ENCODE peak calls at places on chromosomes 2 and 18, in ten cellular contexts. A, T, O, M, W, S, L, K, N and C are unnamed samples.

GRCh38 chr2:181760521-181760920 is 80.2 kb upstream of the NEUROD1 start:
- DNase-seq in T (no peak), S (no peak), L (no peak), W (no peak), K (no peak), M (no peak), N (no peak), O (no peak), A (no peak), C (no peak)

GRCh38 chr2:182907081-182907830 is 40.8 kb upstream of the FRZB start:
- DNase-seq in M (no peak), K (no peak), O (no peak), L (no peak), N (no peak), T (no peak), A (no peak), S (no peak), W (no peak), C (no peak)

GRCh38 chr2:239657992-239658391 is 257.2 kb upstream of the HDAC4 start:
- DNase-seq in N (no peak), L (no peak), W (no peak), A (no peak), K (no peak), T (no peak), S (no peak), O (no peak), M (no peak), C (no peak)

GRCh38 chr2:42794271-42795046 is 2.1 kb upstream of the HAAO start:
- DNase-seq in S (peak; percentile 81), L (peak; percentile 53), A (peak; percentile 29), T (no peak), M (no peak), O (no peak), K (no peak), N (no peak), W (peak; percentile 17), C (peak; percentile 37)

GRCh38 chr2:54429811-54430600 is 26.1 kb upstream of the SPTBN1 start:
- DNase-seq in K (no peak), S (no peak), W (no peak), A (no peak), L (no peak), O (no peak), M (no peak), T (no peak), N (no peak), C (no peak)

GRCh38 chr2:102999958-103000357 is 238.1 kb downstream of the TMEM182 start:
- DNase-seq in K (no peak), W (no peak), A (no peak), N (no peak), L (no peak), M (no peak), T (no peak), O (no peak), S (no peak), C (no peak)

GRCh38 chr2:101667823-101668222 is 29.7 kb upstream of the MAP4K4 start:
- DNase-seq in N (no peak), L (no peak), T (no peak), W (no peak), K (no peak), M (no peak), O (no peak), A (no peak), S (no peak), C (no peak)

GRCh38 chr2:221429741-221430491 is 142.2 kb downstream of the EPHA4 start:
- DNase-seq in M (no peak), T (peak; percentile 19), S (no peak), L (no peak), W (no peak), K (no peak), N (no peak), A (no peak), O (no peak), C (no peak)

GRCh38 chr2:192480984-192481383 is 286.3 kb upstream of the TMEFF2 start:
- DNase-seq in M (no peak), O (no peak), T (no peak), S (no peak), W (no peak), A (no peak), L (no peak), N (no peak), K (no peak), C (no peak)

GRCh38 chr2:230961091-230961491 is 34.8 kb upstream of the SPATA3 start:
- DNase-seq in A (no peak), O (no peak), L (no peak), K (no peak), S (no peak), W (no peak), T (no peak), M (no peak), N (no peak), C (peak; percentile 51)

GRCh38 chr2:46985512-46985911 is 69.9 kb upstream of the MCFD2 start:
- DNase-seq in L (peak; percentile 68), K (no peak), T (no peak), M (no peak), S (no peak), W (peak; percentile 24), A (no peak), N (no peak), O (peak; percentile 44), C (peak; percentile 49)

GRCh38 chr2:153478289-153479261 is at the start of gene RPRM:
- DNase-seq in W (peak; percentile 65), K (peak; percentile 19), L (peak; percentile 61), A (peak; percentile 86), O (peak; percentile 42), N (peak; percentile 74), M (peak; percentile 59), T (peak; percentile 10), S (no peak), C (peak; percentile 61)

GRCh38 chr2:219477815-219478214 is 20.9 kb upstream of the GMPPA start:
- DNase-seq in T (no peak), K (no peak), M (no peak), S (no peak), W (no peak), L (no peak), A (no peak), O (no peak), N (no peak), C (no peak)

GRCh38 chr2:71734620-71735019 is 281.3 kb downstream of the DYSF start:
- DNase-seq in W (no peak), O (no peak), S (no peak), L (no peak), K (no peak), A (no peak), T (no peak), M (no peak), N (no peak), C (no peak)

GRCh38 chr2:164589522-164589921 is 31.8 kb downstream of the GRB14 start:
- DNase-seq in W (no peak), N (no peak), T (no peak), A (no peak), L (no peak), M (no peak), K (no peak), S (no peak), O (no peak), C (no peak)

GRCh38 chr2:158484892-158485556 is 28.3 kb downstream of the PKP4 start:
- DNase-seq in A (no peak), L (no peak), W (no peak), S (no peak), N (no peak), T (no peak), O (no peak), K (no peak), M (no peak), C (no peak)

GRCh38 chr2:166613226-166613625 is 119.2 kb upstream of the SCN7A start:
- DNase-seq in N (no peak), T (peak; percentile 21), K (no peak), O (no peak), L (no peak), S (no peak), A (no peak), W (no peak), M (no peak), C (no peak)

GRCh38 chr18:77853859-77854258 is 604.2 kb downstream of the GALR1 start:
- DNase-seq in T (no peak), L (no peak), M (no peak), S (no peak), A (no peak), K (no peak), W (no peak), N (no peak), O (no peak), C (no peak)

GRCh38 chr18:77617681-77618080 is 368.0 kb downstream of the GALR1 start:
- DNase-seq in N (no peak), T (no peak), M (no peak), L (no peak), S (no peak), K (no peak), O (no peak), W (no peak), A (no peak), C (peak; percentile 2)

GRCh38 chr2:75602724-75603342 is 42.1 kb upstream of the EVA1A start:
- DNase-seq in M (no peak), N (no peak), W (peak; percentile 68), S (no peak), L (peak; percentile 71), K (no peak), O (no peak), A (no peak), T (peak; percentile 6), C (no peak)

GRCh38 chr2:181785677-181786344 is 105.5 kb upstream of the NEUROD1 start:
- DNase-seq in K (no peak), M (no peak), A (no peak), S (no peak), L (no peak), T (peak; percentile 54), W (peak; percentile 22), N (no peak), O (no peak), C (no peak)

GRCh38 chr2:114550895-114551793 is 108.7 kb downstream of the DPP10 start:
- DNase-seq in N (no peak), S (peak; percentile 27), L (peak; percentile 24), K (no peak), M (peak; percentile 15), A (peak; percentile 33), T (peak; percentile 67), W (peak; percentile 67), O (no peak), C (peak; percentile 75)

GRCh38 chr18:48795696-48796095 is 155.1 kb downstream of the SMAD7 start:
- DNase-seq in M (no peak), S (no peak), N (no peak), T (no peak), K (no peak), W (no peak), O (no peak), L (no peak), A (no peak), C (no peak)